ENCODE peak calls at places on chromosomes 13 and 19, in nine cellular contexts. U, L, M, I, O, H, P, B and R are unnamed samples.

GRCh38 chr13:60402022-60402421 is 5.0 kb downstream of the TDRD3 start:
- DNase-seq in U (no peak), L (no peak), M (no peak), I (no peak), O (no peak), H (no peak), P (no peak), B (no peak), R (peak; percentile 41)

GRCh38 chr13:112760931-112761330 is 71.1 kb downstream of the ATP11A start:
- DNase-seq in U (no peak), L (no peak), M (no peak), I (no peak), O (no peak), H (no peak), P (no peak), B (no peak), R (peak; percentile 29)

GRCh38 chr19:7655581-7655980 is 13.3 kb upstream of the RETN start:
- DNase-seq in U (no peak), L (no peak), M (no peak), I (no peak), O (no peak), H (no peak), P (no peak), B (no peak), R (no peak)

GRCh38 chr13:106105153-106105552 is 430.3 kb downstream of the EFNB2 start:
- DNase-seq in U (no peak), L (no peak), M (no peak), I (no peak), O (no peak), H (no peak), P (no peak), B (no peak), R (no peak)

GRCh38 chr19:15730538-15730937 is 2.7 kb downstream of the OR10H2 start:
- DNase-seq in U (no peak), L (no peak), M (no peak), I (no peak), O (no peak), H (no peak), P (no peak), B (no peak), R (no peak)

GRCh38 chr19:5691205-5691929 is 1.3 kb downstream of the RPL36 start:
- DNase-seq in U (peak; percentile 66), L (no peak), M (peak; percentile 85), I (peak; percentile 85), O (peak; percentile 77), H (peak; percentile 63), P (peak; percentile 44), B (peak; percentile 80), R (peak; percentile 66)

GRCh38 chr13:50344717-50345116 is 329.5 kb downstream of the KCNRG start:
- DNase-seq in U (no peak), L (no peak), M (no peak), I (no peak), O (no peak), H (no peak), P (no peak), B (no peak), R (no peak)

GRCh38 chr19:20325151-20325550 is 158.1 kb downstream of the ZNF486 start:
- DNase-seq in U (no peak), L (no peak), M (no peak), I (no peak), O (no peak), H (no peak), P (no peak), B (no peak), R (no peak)

GRCh38 chr13:21686761-21687391 is 16.0 kb downstream of the FGF9 start:
- DNase-seq in U (no peak), L (no peak), M (no peak), I (no peak), O (no peak), H (no peak), P (no peak), B (no peak), R (no peak)

GRCh38 chr19:30668521-30669155 is 296.5 kb downstream of the ZNF536 start:
- DNase-seq in U (no peak), L (no peak), M (no peak), I (no peak), O (no peak), H (no peak), P (no peak), B (no peak), R (no peak)

GRCh38 chr19:39592381-39592780 is 9.9 kb upstream of the LGALS13 start:
- DNase-seq in U (no peak), L (no peak), M (no peak), I (no peak), O (no peak), H (no peak), P (no peak), B (no peak), R (no peak)

GRCh38 chr19:43777163-43777700 is 3.5 kb downstream of the KCNN4 start:
- DNase-seq in U (no peak), L (no peak), M (no peak), I (peak; percentile 53), O (peak; percentile 37), H (no peak), P (peak; percentile 56), B (no peak), R (no peak)

GRCh38 chr19:46296722-46297431 is at the start of gene HIF3A:
- DNase-seq in U (peak; percentile 98), L (peak; percentile 94), M (peak; percentile 74), I (peak; percentile 68), O (peak; percentile 82), H (no peak), P (no peak), B (peak; percentile 85), R (peak; percentile 54)
- H3K36me3 ChIP-seq in U (no peaks in the 10 kb centered on the region), L (no peaks in the 10 kb centered on the region), M (no peaks in the 10 kb centered on the region), I (no peaks in the 10 kb centered on the region), O (no peaks in the 10 kb centered on the region), H (no peaks in the 10 kb centered on the region), P (no peaks in the 10 kb centered on the region), B (no peaks in the 10 kb centered on the region), R (no peaks in the 10 kb centered on the region)

DNA sequence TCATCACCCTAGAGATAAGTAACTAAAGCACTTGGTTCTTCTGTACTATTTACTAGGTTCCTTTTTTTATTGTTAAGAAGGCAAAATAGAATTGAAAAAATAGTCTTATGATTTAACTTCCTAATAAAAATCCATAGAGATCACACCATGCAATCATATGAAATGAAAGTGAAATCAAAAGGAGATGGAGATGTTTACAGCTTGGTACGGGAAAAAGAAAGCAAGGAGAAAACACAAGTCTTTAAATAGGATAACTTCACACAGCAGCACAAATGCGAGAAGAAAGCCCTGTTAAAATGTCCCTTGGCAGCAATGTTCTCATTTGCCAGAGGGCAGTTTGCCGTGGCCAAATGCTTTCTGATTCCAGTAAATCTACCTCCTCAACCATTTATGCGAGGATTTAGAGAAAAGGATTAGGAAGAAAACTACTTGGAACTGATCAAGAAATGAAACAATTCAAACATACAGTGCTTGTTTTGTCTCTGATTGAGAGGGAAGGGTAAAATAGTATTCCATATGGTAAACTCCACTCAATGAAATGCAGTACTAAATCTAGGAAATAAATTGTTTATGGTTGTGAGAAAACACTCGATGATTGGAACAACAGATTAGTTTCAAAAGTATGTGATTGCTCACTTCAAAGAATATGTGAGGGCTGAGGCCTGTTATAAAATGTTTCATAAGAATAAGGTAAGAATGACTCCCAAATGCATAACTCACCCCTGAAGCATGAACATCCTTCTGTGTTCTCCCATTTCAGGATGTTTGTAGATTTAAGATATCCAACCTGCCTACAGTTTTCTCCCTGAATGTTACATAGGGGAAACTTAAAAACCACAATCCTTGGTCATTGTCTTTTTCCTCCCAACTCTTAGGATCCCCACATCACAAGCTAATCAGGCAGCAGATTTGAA is 487.8 kb downstream of the DACH1 start:
- DNase-seq in U (no peak), L (no peak), M (no peak), I (no peak), O (no peak), H (no peak), P (no peak), B (no peak), R (peak; percentile 66)
- H3K27ac ChIP-seq in U (no peak overlapping the region), L (no peak overlapping the region), M (peak overlapping the region; percentile 38), I (peak overlapping the region; percentile 59), O (no peak overlapping the region), H (peak overlapping the region; percentile 49), P (no peak overlapping the region), B (peak overlapping the region; percentile 69), R (peak overlapping the region; percentile 74)

DNA sequence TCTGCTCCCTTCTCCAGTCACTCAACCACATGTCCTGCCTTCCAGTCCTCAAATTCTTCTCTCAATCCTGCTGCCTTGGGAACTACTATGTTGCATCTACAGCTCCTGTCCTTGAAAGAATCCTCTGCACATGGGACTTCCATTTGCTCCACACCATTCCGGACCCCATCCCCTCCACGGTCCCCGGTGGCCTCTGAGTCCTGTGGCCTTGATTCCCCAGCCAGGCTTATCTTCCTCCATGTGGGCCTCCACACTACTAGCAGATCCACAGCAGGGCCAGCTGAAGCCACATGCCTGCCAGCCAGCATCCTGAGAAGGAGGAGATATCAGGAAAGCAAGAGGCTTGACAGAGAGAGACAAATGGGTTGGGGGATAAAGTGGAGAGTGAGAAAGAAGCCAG is 1323.8 kb downstream of the UQCRFS1 start:
- DNase-seq in U (no peak), L (no peak), M (no peak), I (no peak), O (no peak), H (no peak), P (no peak), B (no peak), R (no peak)
- H3K9me3 ChIP-seq in U (peaks cover 4% of the 10 kb centered on the region), L (peaks cover 54% of the 10 kb centered on the region), M (no peaks in the 10 kb centered on the region), I (no peaks in the 10 kb centered on the region), O (peaks cover 3% of the 10 kb centered on the region), H (peaks cover 3% of the 10 kb centered on the region), P (no peaks in the 10 kb centered on the region), B (no peaks in the 10 kb centered on the region), R (no peaks in the 10 kb centered on the region)

DNA sequence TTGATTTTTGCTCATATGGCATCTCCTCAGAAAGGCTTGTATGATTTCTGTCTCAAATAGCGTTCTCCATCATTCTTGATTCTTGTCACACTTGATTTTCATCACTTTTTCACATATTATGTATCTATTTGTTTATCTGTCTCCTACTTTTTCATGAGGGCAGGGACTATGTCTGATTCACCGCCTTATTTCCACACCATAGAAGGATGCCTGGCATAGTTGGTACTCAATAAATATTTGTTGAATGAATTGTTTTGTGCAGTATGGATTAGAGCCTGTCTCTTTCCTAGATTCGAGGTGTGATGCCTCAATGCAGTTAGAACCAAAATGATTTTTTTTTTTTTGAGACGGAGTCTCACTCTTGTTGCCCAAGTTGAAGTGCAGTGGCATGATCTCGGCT is 12.1 kb downstream of the SAE1 start:
- DNase-seq in U (no peak), L (no peak), M (no peak), I (no peak), O (no peak), H (no peak), P (no peak), B (no peak), R (no peak)
- H3K36me3 ChIP-seq in U (peaks cover 84% of the 10 kb centered on the region), L (peaks cover 83% of the 10 kb centered on the region), M (peaks cover 10% of the 10 kb centered on the region), I (peaks cover 5% of the 10 kb centered on the region), O (peaks cover 33% of the 10 kb centered on the region), H (no peaks in the 10 kb centered on the region), P (peaks cover 17% of the 10 kb centered on the region), B (peaks cover 57% of the 10 kb centered on the region), R (peaks cover 6% of the 10 kb centered on the region)

GRCh38 chr13:51786425-51787010 is 17.4 kb downstream of the DHRS12 start:
- DNase-seq in U (no peak), L (no peak), M (no peak), I (no peak), O (no peak), H (no peak), P (no peak), B (no peak), R (no peak)
- H3K27ac ChIP-seq in U (peak overlapping the region; percentile 82), L (no peak overlapping the region), M (no peak overlapping the region), I (peak overlapping the region; percentile 27), O (no peak overlapping the region), H (peak overlapping the region; percentile 92), P (no peak overlapping the region), B (peak overlapping the region; percentile 74), R (no peak overlapping the region)

GRCh38 chr19:12113121-12113520 is 27.0 kb downstream of the ZNF20 start:
- DNase-seq in U (no peak), L (no peak), M (no peak), I (no peak), O (no peak), H (no peak), P (no peak), B (no peak), R (no peak)
- H3K9me3 ChIP-seq in U (peaks cover 62% of the 10 kb centered on the region), L (peaks cover 54% of the 10 kb centered on the region), M (no peaks in the 10 kb centered on the region), I (peaks cover 7% of the 10 kb centered on the region), O (no peaks in the 10 kb centered on the region), H (peaks cover 21% of the 10 kb centered on the region), P (no peaks in the 10 kb centered on the region), B (no peaks in the 10 kb centered on the region), R (no peaks in the 10 kb centered on the region)